ENCODE peak calls at places on chromosome 21, in six cellular contexts. B, Z, C, I, O and X are unnamed samples.

GRCh38 chr21:37855568-37856391 is 60.5 kb downstream of the KCNJ6 start:
- DNase-seq in B (no peak), Z (no peak), C (no peak), I (no peak), O (no peak), X (no peak)

GRCh38 chr21:42513151-42513984 is at the start of gene SLC37A1:
- DNase-seq in B (peak), Z (no peak), C (no peak), I (no peak), O (no peak), X (peak)

GRCh38 chr21:36701912-36702621 is 3.2 kb downstream of the SIM2 start:
- DNase-seq in B (no peak), Z (no peak), C (no peak), I (no peak), O (no peak), X (no peak)

GRCh38 chr21:30605968-30606367 is 5.1 kb downstream of the KRTAP22-1 start:
- DNase-seq in B (no peak), Z (no peak), C (no peak), I (no peak), O (no peak), X (no peak)

GRCh38 chr21:29557200-29557599 is 258.5 kb downstream of the BACH1 start:
- DNase-seq in B (no peak), Z (no peak), C (no peak), I (no peak), O (no peak), X (no peak)

GRCh38 chr21:14773777-14774345 is 227.7 kb upstream of the SAMSN1 start:
- DNase-seq in B (peak), Z (peak), C (peak), I (peak), O (no peak), X (peak)

GRCh38 chr21:17818158-17819113 is 720 bp downstream of the C21orf91 start:
- DNase-seq in B (peak), Z (peak), C (peak), I (peak), O (no peak), X (peak)

GRCh38 chr21:46605759-46606426 is 1.0 kb upstream of the S100B start:
- DNase-seq in B (no peak), Z (no peak), C (no peak), I (no peak), O (peak), X (peak)

GRCh38 chr21:42678118-42678430 is 24.7 kb downstream of the PDE9A start:
- DNase-seq in B (no peak), Z (no peak), C (no peak), I (no peak), O (no peak), X (no peak)

GRCh38 chr21:38258803-38259485 is 2.2 kb downstream of the KCNJ15 start:
- DNase-seq in B (peak), Z (no peak), C (no peak), I (no peak), O (no peak), X (peak)

GRCh38 chr21:36245649-36246048 is 74.3 kb upstream of the MORC3 start:
- DNase-seq in B (no peak), Z (peak), C (no peak), I (no peak), O (no peak), X (no peak)

GRCh38 chr21:28235169-28235892 is 757.3 kb downstream of the LTN1 start:
- DNase-seq in B (no peak), Z (no peak), C (no peak), I (peak), O (no peak), X (peak)

GRCh38 chr21:36656138-36656537 is 42.8 kb upstream of the SIM2 start:
- DNase-seq in B (no peak), Z (no peak), C (no peak), I (no peak), O (no peak), X (no peak)

GRCh38 chr21:28269173-28269572 is 723.5 kb downstream of the LTN1 start:
- DNase-seq in B (no peak), Z (no peak), C (no peak), I (no peak), O (no peak), X (no peak)

GRCh38 chr21:38170283-38170682 is 86.5 kb upstream of the KCNJ15 start:
- DNase-seq in B (peak), Z (peak), C (no peak), I (peak), O (no peak), X (no peak)

GRCh38 chr21:33651965-33652680 is 9.8 kb downstream of the ITSN1 start:
- DNase-seq in B (no peak), Z (no peak), C (no peak), I (no peak), O (no peak), X (no peak)

GRCh38 chr21:22076471-22076870 is 1078.3 kb downstream of the NCAM2 start:
- DNase-seq in B (no peak), Z (no peak), C (no peak), I (no peak), O (no peak), X (no peak)

GRCh38 chr21:42233067-42233981 is 14.4 kb downstream of the ABCG1 start:
- DNase-seq in B (peak), Z (peak), C (peak), I (peak), O (peak), X (peak)

GRCh38 chr21:21624674-21625073 is 626.5 kb downstream of the NCAM2 start:
- DNase-seq in B (no peak), Z (no peak), C (no peak), I (no peak), O (no peak), X (no peak)

GRCh38 chr21:39314155-39315027 is 959 bp upstream of the BRWD1 start:
- DNase-seq in B (peak), Z (peak), C (peak), I (peak), O (no peak), X (peak)

GRCh38 chr21:44262338-44263048 is 796 bp upstream of the DNMT3L start:
- DNase-seq in B (no peak), Z (no peak), C (no peak), I (no peak), O (no peak), X (no peak)

GRCh38 chr21:24727803-24728425 is 879.4 kb downstream of the MRPL39 start:
- DNase-seq in B (no peak), Z (no peak), C (no peak), I (no peak), O (no peak), X (no peak)

GRCh38 chr21:36330904-36331303 is 10.9 kb downstream of the MORC3 start:
- DNase-seq in B (peak), Z (peak), C (peak), I (peak), O (peak), X (peak)

GRCh38 chr21:17911628-17912027 is 92.5 kb upstream of the C21orf91 start:
- DNase-seq in B (no peak), Z (no peak), C (no peak), I (no peak), O (no peak), X (no peak)

GRCh38 chr21:15295875-15296274 is 231.1 kb upstream of the NRIP1 start:
- DNase-seq in B (no peak), Z (no peak), C (no peak), I (no peak), O (no peak), X (no peak)

GRCh38 chr21:26583737-26584136 is 10.7 kb upstream of the CYYR1 start:
- DNase-seq in B (no peak), Z (no peak), C (no peak), I (no peak), O (no peak), X (no peak)

GRCh38 chr21:32572574-32573420 is 12.5 kb downstream of the TCP10L start:
- DNase-seq in B (no peak), Z (peak), C (peak), I (no peak), O (no peak), X (no peak)
- H3K4me3 ChIP-seq in B (no peak), Z (no peak), C (peak), I (no peak), O (no peak), X (no peak)

DNA sequence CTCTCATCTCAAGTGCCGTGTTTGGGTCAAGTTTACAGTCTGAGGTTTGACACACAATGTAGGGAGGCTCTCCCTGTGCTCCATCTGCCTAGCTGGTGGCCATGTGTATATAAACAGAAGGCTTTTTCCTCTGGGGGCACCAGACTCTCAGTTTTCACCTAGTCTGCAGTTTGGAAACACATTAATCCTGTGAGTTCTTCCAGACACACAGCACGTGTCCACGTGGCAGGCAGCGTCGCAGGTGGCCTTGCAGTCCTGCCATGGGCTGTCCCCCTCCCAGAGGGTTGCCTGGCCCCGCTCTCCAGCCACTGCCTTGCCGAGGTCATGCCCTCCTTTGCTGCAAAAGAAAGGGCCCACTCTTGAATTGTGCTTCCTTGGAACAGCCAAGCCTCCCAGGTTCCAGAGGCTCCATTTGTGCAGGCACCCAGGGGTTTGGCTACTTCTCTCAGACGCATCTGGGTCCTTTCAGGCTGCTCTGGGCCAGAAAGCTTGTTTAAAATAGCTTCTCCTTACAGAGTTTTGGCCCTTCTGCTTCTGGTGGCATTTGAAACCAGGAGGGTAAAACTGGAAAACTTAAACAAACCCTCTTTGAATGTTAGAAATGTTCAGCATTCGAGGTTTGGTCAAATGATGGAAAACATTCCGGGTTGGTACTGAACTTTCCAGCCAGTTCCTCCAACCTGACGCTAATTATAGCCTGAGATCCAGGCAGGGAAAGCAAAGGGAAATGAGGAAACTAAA is 4.4 kb upstream of the RUNX1 start:
- DNase-seq in B (no peak), Z (peak), C (peak), I (no peak), O (no peak), X (no peak)
- TF ChIP-seq CTCF in B (no peak), Z (peak), C (peak), I (no peak), O (no peak), X (no peak)

DNA sequence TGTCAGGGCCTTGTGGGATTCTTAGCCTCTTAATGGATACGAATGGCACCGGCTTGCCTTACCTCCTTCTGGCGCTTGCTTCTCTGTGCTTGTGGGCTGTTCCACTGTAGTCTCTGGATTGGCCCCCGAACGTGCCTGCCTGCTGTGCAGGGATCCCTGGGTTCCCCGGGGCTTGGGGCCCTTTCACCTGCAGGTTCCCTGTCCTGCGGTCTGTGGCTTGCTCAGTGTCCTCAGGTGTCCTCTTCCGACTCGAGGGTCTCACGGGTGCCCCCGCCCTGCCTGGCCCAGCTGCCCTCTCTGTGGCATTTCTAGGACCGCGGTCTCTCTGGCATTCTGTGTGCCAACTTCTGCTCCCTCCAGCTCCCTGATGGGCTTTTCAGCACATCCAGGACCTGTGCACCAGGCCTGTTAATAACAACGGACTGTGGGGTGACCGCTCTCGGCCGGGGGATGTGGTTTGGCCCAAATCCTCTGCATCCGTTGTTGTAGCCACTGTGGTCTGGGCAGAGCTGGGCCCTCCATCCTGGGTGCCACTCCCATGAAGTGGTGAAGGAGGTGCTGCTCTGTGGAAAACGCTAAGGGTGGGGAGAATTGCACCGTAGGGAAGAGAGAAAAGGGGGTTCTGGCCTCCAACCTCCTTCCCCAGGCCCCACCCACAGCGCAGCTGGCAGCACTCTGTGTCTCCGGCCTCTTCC is 12.4 kb downstream of the COL18A1 start:
- DNase-seq in B (no peak), Z (no peak), C (no peak), I (no peak), O (no peak), X (no peak)
- TF ChIP-seq MYC in B (no peak), Z (no peak), C (no peak), I (no peak), O (no peak), X (no peak)

GRCh38 chr21:16305686-16306085 is 575.9 kb downstream of the USP25 start:
- DNase-seq in B (no peak), Z (no peak), C (no peak), I (peak), O (no peak), X (no peak)
- H3K4me3 ChIP-seq in B (no peak), Z (no peak), C (no peak), I (no peak), O (no peak), X (no peak)